ENCODE peak calls at places on chromosomes 2 and 18, in seven cellular contexts. J is H9; Y is transverse colon; B is tibial nerve; Q is CD4-positive, CD25-positive, alpha-beta regulatory T cell; X is memory B cell; V is glutamatergic neuron. E is an unnamed sample.

GRCh38 chr2:164141271-164141670 is 405.5 kb upstream of the FIGN start:
- DNase-seq in J (no peak), Y (no peak), B (no peak), Q (no peak), X (no peak), V (no peak), E (no peak)

GRCh38 chr18:78972930-78973331 is 6.7 kb upstream of the SALL3 start:
- DNase-seq in J (no peak), Y (no peak), B (no peak), Q (no peak), X (no peak), V (no peak), E (no peak)

GRCh38 chr18:48428494-48429177 is 19.5 kb upstream of the ZBTB7C start:
- DNase-seq in J (no peak), Y (no peak), B (no peak), Q (no peak), X (no peak), V (peak), E (no peak)

GRCh38 chr2:216486708-216487107 is 11.9 kb upstream of the RPL37A start:
- DNase-seq in J (no peak), Y (no peak), B (no peak), Q (no peak), X (no peak), V (no peak), E (no peak)

GRCh38 chr2:58428286-58428552 is 187.1 kb upstream of the FANCL start:
- DNase-seq in J (peak), Y (no peak), B (no peak), Q (no peak), X (no peak), V (no peak), E (no peak)

GRCh38 chr2:46390901-46391395 is 88.4 kb upstream of the TMEM247 start:
- DNase-seq in J (peak), Y (no peak), B (no peak), Q (no peak), X (no peak), V (no peak), E (no peak)

GRCh38 chr18:24019641-24020331 is 5.2 kb downstream of the TTC39C start:
- DNase-seq in J (no peak), Y (no peak), B (no peak), Q (peak), X (no peak), V (no peak), E (no peak)

GRCh38 chr2:204483497-204484164 is 61.6 kb upstream of the PARD3B start:
- DNase-seq in J (no peak), Y (no peak), B (no peak), Q (no peak), X (no peak), V (no peak), E (no peak)

GRCh38 chr2:149826471-149827125 is 239.0 kb upstream of the MMADHC start:
- DNase-seq in J (no peak), Y (no peak), B (no peak), Q (no peak), X (no peak), V (no peak), E (no peak)

GRCh38 chr2:160043265-160043664 is 19.1 kb downstream of the PLA2R1 start:
- DNase-seq in J (no peak), Y (no peak), B (no peak), Q (no peak), X (no peak), V (no peak), E (no peak)

GRCh38 chr2:241050624-241051577 is 51.2 kb downstream of the MTERF4 start:
- DNase-seq in J (no peak), Y (peak), B (no peak), Q (no peak), X (no peak), V (peak), E (peak)